ENCODE peak calls at places on chromosomes 3 and 15, in four cellular contexts. P is right lobe of liver, V is A549, T is ovary. Z is an unnamed sample.
A peak's percentile ranks its signal among the peaks of the same experiment; 100 is the strongest.

GRCh38 chr3:150319900-150320299 is 88.2 kb upstream of the TSC22D2 start:
- DNase-seq in V (peak; percentile 95), T (no peak), P (no peak), Z (no peak)

GRCh38 chr3:139307601-139308146 is 36.1 kb upstream of the MRPS22 start:
- DNase-seq in T (no peak), V (no peak), P (no peak), Z (no peak)

GRCh38 chr3:46705751-46706572 is 4.8 kb downstream of the TMIE start:
- DNase-seq in T (peak; percentile 11), V (no peak), P (peak; percentile 44), Z (no peak)

GRCh38 chr3:122151480-122151879 is 32.0 kb upstream of the CASR start:
- DNase-seq in V (no peak), T (no peak), P (no peak), Z (no peak)

GRCh38 chr3:15405448-15406050 is 21.8 kb downstream of the METTL6 start:
- DNase-seq in T (no peak), P (no peak), V (peak; percentile 69), Z (no peak)

GRCh38 chr3:173652093-173652492 is 254.5 kb downstream of the NLGN1 start:
- DNase-seq in P (no peak), T (no peak), V (no peak), Z (no peak)

GRCh38 chr15:91921188-91921820 is 67.8 kb downstream of the SLCO3A1 start:
- DNase-seq in P (no peak), T (no peak), V (peak; percentile 10), Z (no peak)

GRCh38 chr15:51775967-51776816 is 24.8 kb downstream of the TMOD2 start:
- DNase-seq in P (peak; percentile 54), T (peak; percentile 41), V (peak; percentile 77), Z (peak; percentile 67)

GRCh38 chr15:62648954-62649353 is 393.6 kb upstream of the TPM1 start:
- DNase-seq in T (no peak), P (no peak), V (peak; percentile 53), Z (no peak)

GRCh38 chr15:71093089-71094024 is 21.9 kb upstream of the THSD4 start:
- DNase-seq in V (peak; percentile 61), P (no peak), T (no peak), Z (peak; percentile 21)

GRCh38 chr15:40340740-40341400 is at the start of gene CCDC9B:
- DNase-seq in T (peak; percentile 85), V (peak; percentile 69), P (peak; percentile 96), Z (peak; percentile 80)

GRCh38 chr3:173839859-173840258 is 442.3 kb downstream of the NLGN1 start:
- DNase-seq in P (no peak), T (no peak), V (no peak), Z (no peak)

GRCh38 chr3:172100482-172100881 is 61.1 kb downstream of the FNDC3B start:
- DNase-seq in T (no peak), V (no peak), P (no peak), Z (no peak)

GRCh38 chr3:193563429-193563828 is 8.7 kb upstream of the ATP13A4 start:
- DNase-seq in V (no peak), T (no peak), P (no peak), Z (no peak)

GRCh38 chr15:59892995-59893394 is 111.1 kb upstream of the FOXB1 start:
- DNase-seq in V (no peak), P (no peak), T (no peak), Z (no peak)

GRCh38 chr15:76682259-76682658 is 222.9 kb downstream of the SCAPER start:
- DNase-seq in V (no peak), P (no peak), T (no peak), Z (no peak)

GRCh38 chr3:98901032-98901464 is 447 bp downstream of the DCBLD2 start:
- DNase-seq in V (peak; percentile 69), T (no peak), P (peak; percentile 58), Z (peak; percentile 57)

GRCh38 chr3:12756185-12756584 is 2.9 kb downstream of the TMEM40 start:
- DNase-seq in V (no peak), T (no peak), P (no peak), Z (no peak)

GRCh38 chr15:89119489-89120478 is 31.5 kb downstream of the ABHD2 start:
- DNase-seq in P (no peak), V (peak; percentile 95), T (no peak), Z (peak; percentile 37)

GRCh38 chr3:136860541-136860940 is 1.5 kb upstream of the NCK1 start:
- DNase-seq in V (no peak), P (no peak), T (no peak), Z (no peak)

GRCh38 chr3:24521306-24522154 is 26.9 kb upstream of the THRB start:
- DNase-seq in V (peak; percentile 28), T (peak; percentile 55), P (peak; percentile 75), Z (peak; percentile 76)

GRCh38 chr3:39260957-39261356 is 18.9 kb downstream of the CX3CR1 start:
- DNase-seq in P (no peak), V (peak; percentile 89), T (peak; percentile 36), Z (peak; percentile 45)

GRCh38 chr3:49454457-49454856 is 15.6 kb upstream of the DAG1 start:
- DNase-seq in P (no peak), V (peak; percentile 50), T (no peak), Z (peak; percentile 86)
- TF ChIP-seq CTCF in P (peak; percentile 13), V (peak; percentile 30), T (no peak), Z (peak; percentile 60)

GRCh38 chr15:38251726-38252480 is 733 bp upstream of the SPRED1 start:
- DNase-seq in T (peak; percentile 93), V (peak; percentile 98), P (peak; percentile 91), Z (peak; percentile 87)
- TF ChIP-seq POLR2A in T (peak; percentile 73), V (peak; percentile 50), P (peak; percentile 72), Z (peak; percentile 75)

GRCh38 chr3:83946554-83946953 is 1012.2 kb upstream of the CADM2 start:
- DNase-seq in T (no peak), V (peak; percentile 29), P (no peak), Z (no peak)
- TF ChIP-seq CTCF in T (no peak), V (no peak), P (no peak), Z (no peak)

DNA sequence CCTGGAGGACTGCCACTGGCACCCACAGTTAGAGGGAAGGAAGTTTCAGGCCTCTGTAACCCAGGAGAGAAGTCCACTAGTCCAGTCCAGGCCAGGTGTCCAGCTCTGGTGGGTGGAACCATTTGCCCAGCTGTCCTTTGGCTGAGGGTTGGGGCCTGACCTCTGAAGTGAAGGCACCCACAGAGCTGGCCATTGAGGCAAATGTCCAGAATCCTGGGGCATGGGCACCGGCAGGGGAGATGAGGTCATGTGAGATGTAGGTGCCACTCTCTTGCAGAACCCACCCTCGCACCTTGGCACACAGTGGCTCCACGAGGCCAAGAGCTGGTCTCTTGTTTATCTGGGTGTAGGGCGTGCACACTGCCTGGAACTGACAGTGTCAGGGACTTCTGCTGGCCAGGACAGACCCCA is 162.8 kb downstream of the SMAD6 start:
- DNase-seq in V (no peak), T (no peak), P (peak; percentile 19), Z (no peak)
- TF ChIP-seq POLR2A in V (no peak), T (no peak), P (no peak), Z (no peak)

GRCh38 chr3:30694148-30694547 is 87.7 kb downstream of the TGFBR2 start:
- DNase-seq in V (no peak), P (no peak), T (no peak), Z (no peak)
- TF ChIP-seq CTCF in V (no peak), P (no peak), T (no peak), Z (no peak)